ENCODE peak calls at places on chromosome 1, in ten cellular contexts. R is endothelial cell of umbilical vein, X is K562, M is breast epithelium, C is prostate gland, V is stomach, P is spleen, O is transverse colon, L is Panc1, D is GM12878. J is an unnamed sample. For H3K4me1, the result is how much of the 10 kb centered on the place peaks cover.

GRCh38 chr1:181135815-181136737 is 47.6 kb downstream of the IER5 start:
- DNase-seq in C (no peak), D (no peak), P (no peak), R (peak), O (no peak), L (peak), V (no peak), X (no peak), M (no peak), J (no peak)

GRCh38 chr1:20485527-20486456 is at the start of gene CAMK2N1:
- DNase-seq in P (peak), V (peak), M (peak), D (no peak), R (peak), C (peak), O (peak), X (peak), L (no peak), J (peak)

GRCh38 chr1:182339684-182340083 is 51.9 kb downstream of the GLUL start:
- DNase-seq in R (no peak), D (no peak), O (no peak), L (no peak), C (no peak), V (no peak), M (no peak), X (no peak), P (no peak), J (no peak)

GRCh38 chr1:15616704-15617172 is 520 bp upstream of the DDI2 start:
- DNase-seq in R (no peak), V (no peak), O (no peak), C (no peak), D (no peak), P (no peak), L (no peak), X (no peak), M (no peak), J (peak)

GRCh38 chr1:154306151-154306550 is 14.7 kb upstream of the AQP10 start:
- DNase-seq in L (no peak), R (no peak), C (no peak), M (no peak), D (no peak), O (no peak), P (no peak), X (no peak), V (no peak), J (no peak)

GRCh38 chr1:21814241-21814918 is 2.3 kb downstream of the LDLRAD2 start:
- DNase-seq in R (no peak), L (no peak), X (peak), D (no peak), P (peak), V (no peak), M (no peak), C (no peak), O (peak), J (no peak)

GRCh38 chr1:183633676-183634343 is 1.8 kb downstream of the ARPC5 start:
- DNase-seq in C (no peak), R (peak), P (no peak), O (no peak), D (peak), V (no peak), L (peak), M (no peak), X (peak), J (no peak)

GRCh38 chr1:203289281-203289981 is 15.9 kb upstream of the BTG2 start:
- DNase-seq in L (no peak), X (peak), C (no peak), O (peak), M (no peak), V (peak), P (peak), D (peak), R (no peak), J (peak)

GRCh38 chr1:33820804-33821203 is 43.1 kb upstream of the HMGB4 start:
- DNase-seq in P (no peak), V (no peak), X (no peak), O (no peak), R (no peak), L (no peak), M (no peak), C (no peak), D (no peak), J (no peak)

GRCh38 chr1:119774746-119775495 is 6.2 kb upstream of the HMGCS2 start:
- DNase-seq in R (no peak), D (no peak), X (no peak), L (no peak), C (no peak), M (no peak), P (no peak), O (peak), V (no peak), J (no peak)

GRCh38 chr1:2135425-2135824 is 59.1 kb downstream of the FAAP20 start:
- DNase-seq in L (no peak), P (peak), O (peak), M (peak), R (no peak), V (peak), C (peak), D (no peak), X (no peak), J (peak)

GRCh38 chr1:22792396-22793171 is 81.9 kb downstream of the EPHB2 start:
- DNase-seq in M (no peak), O (no peak), C (no peak), X (no peak), R (no peak), D (no peak), P (no peak), V (no peak), L (no peak), J (no peak)

GRCh38 chr1:21818661-21819060 is 6.6 kb downstream of the LDLRAD2 start:
- DNase-seq in O (peak), M (no peak), D (no peak), L (no peak), V (peak), C (no peak), R (no peak), X (peak), P (peak), J (no peak)

GRCh38 chr1:116242741-116243140 is 130.3 kb upstream of the ATP1A1 start:
- DNase-seq in X (no peak), D (no peak), V (peak), L (no peak), R (no peak), O (peak), C (peak), M (no peak), P (no peak), J (no peak)

GRCh38 chr1:202154148-202154765 is 6.1 kb downstream of the PTPN7 start:
- DNase-seq in V (no peak), R (no peak), O (no peak), C (no peak), X (no peak), P (no peak), D (no peak), M (no peak), L (no peak), J (no peak)
- TF ChIP-seq POLR2AphosphoS5 in V (no peak), R (no peak), O (no peak), C (no peak), X (peak), P (no peak), D (no peak), M (no peak), L (no peak), J (no peak)

GRCh38 chr1:94540440-94541174 is 952 bp downstream of the F3 start:
- DNase-seq in L (no peak), C (no peak), O (no peak), X (no peak), M (no peak), P (no peak), D (no peak), V (no peak), R (no peak), J (no peak)

GRCh38 chr1:94539496-94539895 is 2.1 kb downstream of the F3 start:
- DNase-seq in D (no peak), C (no peak), P (no peak), O (no peak), V (no peak), L (no peak), M (no peak), R (no peak), X (no peak), J (no peak)

GRCh38 chr1:94542088-94542671 is 621 bp upstream of the F3 start:
- DNase-seq in C (no peak), V (peak), D (no peak), P (peak), R (peak), L (no peak), X (no peak), M (no peak), O (peak), J (peak)

GRCh38 chr1:94543003-94543402 is 1.4 kb upstream of the F3 start:
- DNase-seq in O (no peak), X (no peak), C (no peak), V (no peak), R (peak), D (no peak), P (no peak), M (no peak), L (no peak), J (no peak)

GRCh38 chr1:94541175-94542087 is at the start of gene F3:
- DNase-seq in M (peak), X (peak), L (no peak), D (no peak), V (peak), C (peak), P (peak), R (peak), O (peak), J (peak)
- H3K4me1 ChIP-seq in M (under half), X (under half), L (under half), D (under half), V (half or more), C (under half), P (under half), R (under half), O (under half), J (under half)

GRCh38 chr1:42320689-42321088 is 14.3 kb downstream of the FOXJ3 start:
- DNase-seq in P (no peak), V (no peak), R (no peak), X (no peak), L (no peak), D (no peak), M (no peak), O (no peak), C (no peak), J (no peak)
- H3K27ac ChIP-seq in P (no peak), V (no peak), R (no peak), X (no peak), L (no peak), D (no peak), M (no peak), O (peak), C (no peak), J (peak)

GRCh38 chr1:55720243-55720642 is 505.1 kb upstream of the USP24 start:
- DNase-seq in V (peak), O (peak), X (no peak), D (no peak), M (no peak), R (no peak), C (no peak), P (no peak), L (no peak), J (peak)
- TF ChIP-seq POLR2AphosphoS5 in V (peak), O (peak), X (no peak), D (no peak), M (no peak), R (no peak), C (no peak), P (peak), L (no peak), J (peak)

DNA sequence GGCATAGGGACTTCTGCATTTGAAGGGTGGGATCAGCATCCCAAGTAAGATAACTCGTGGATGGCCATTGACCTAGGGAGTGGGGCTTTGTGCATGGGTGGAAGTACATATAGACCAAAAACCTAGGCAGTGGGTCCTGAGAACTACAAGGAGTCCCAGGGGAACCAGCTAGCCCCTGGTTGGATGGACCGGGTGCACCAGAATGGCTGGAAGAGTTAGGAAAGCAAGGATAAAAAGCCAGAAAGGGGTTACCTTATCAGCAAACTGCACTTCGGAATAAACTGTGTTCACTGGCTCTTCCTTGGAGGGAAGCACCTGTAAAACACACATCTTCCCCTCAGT is 26.6 kb upstream of the SLAMF6 start:
- DNase-seq in C (no peak), D (no peak), O (no peak), V (no peak), R (no peak), L (no peak), X (no peak), M (no peak), P (no peak), J (no peak)
- H3K4me1 ChIP-seq in C (under half), D (half or more), O (under half), V (under half), R (under half), L (under half), X (under half), M (under half), P (under half), J (under half)

GRCh38 chr1:151705739-151706463 is 10.7 kb downstream of the CELF3 start:
- DNase-seq in X (peak), P (no peak), L (no peak), M (no peak), D (no peak), V (no peak), O (peak), R (no peak), C (no peak), J (no peak)

GRCh38 chr1:151702936-151703335 is 13.7 kb downstream of the CELF3 start:
- DNase-seq in D (no peak), L (no peak), C (no peak), P (no peak), O (no peak), M (no peak), R (no peak), V (no peak), X (no peak), J (no peak)

GRCh38 chr1:151705146-151705545 is 11.5 kb downstream of the CELF3 start:
- DNase-seq in X (no peak), D (no peak), C (no peak), R (no peak), V (no peak), M (no peak), P (no peak), O (no peak), L (no peak), J (no peak)

GRCh38 chr1:151704246-151704645 is 12.4 kb downstream of the CELF3 start:
- DNase-seq in M (peak), C (no peak), V (no peak), X (no peak), P (no peak), O (no peak), L (no peak), D (no peak), R (no peak), J (no peak)

DNA sequence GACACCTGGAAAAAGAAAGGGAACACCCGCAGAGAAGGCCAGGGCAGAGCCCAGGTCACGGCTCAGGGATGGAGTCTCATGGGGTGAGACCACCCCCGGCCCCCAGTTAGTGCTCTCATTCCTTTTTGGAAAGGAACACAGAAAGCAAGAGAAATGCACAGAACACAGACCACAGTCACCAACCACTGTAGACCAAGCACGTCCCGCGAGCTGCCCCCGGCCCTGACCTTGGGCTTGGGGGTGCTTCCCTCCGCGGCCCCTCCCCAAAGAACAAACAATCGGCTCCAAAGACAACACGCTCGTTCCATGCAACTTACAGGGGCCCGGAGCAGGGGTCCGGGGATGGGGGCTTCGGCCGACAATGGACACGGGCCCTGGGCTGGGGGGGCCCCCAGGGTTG is 12.8 kb downstream of the CELF3 start:
- DNase-seq in V (no peak), O (no peak), R (no peak), C (no peak), X (no peak), D (no peak), P (no peak), M (peak), L (no peak), J (no peak)
- H3K27ac ChIP-seq in V (no peak), O (no peak), R (no peak), C (no peak), X (no peak), D (no peak), P (no peak), M (no peak), L (no peak), J (no peak)

J was measured in sigmoid colon.